ENCODE peak calls at places on chromosomes 16 and 17, in four cellular contexts. N is heart right ventricle, W is foreskin fibroblast, Y is WERI-Rb-1. X is an unnamed sample.

GRCh38 chr17:82297280-82297803 is 20.1 kb downstream of the CD7 start:
- DNase-seq in N (peak; percentile 67), W (peak; percentile 95), Y (no peak), X (peak; percentile 37)

GRCh38 chr16:72099377-72099818 is 5.8 kb downstream of the DHX38 start:
- DNase-seq in N (no peak), W (peak; percentile 33), Y (peak; percentile 54), X (no peak)

GRCh38 chr16:87834668-87835473 is 34.4 kb downstream of the SLC7A5 start:
- DNase-seq in N (peak; percentile 52), W (peak; percentile 17), Y (peak; percentile 86), X (no peak)

GRCh38 chr16:46972429-46972970 is 974 bp downstream of the DNAJA2 start:
- DNase-seq in N (no peak), W (no peak), Y (peak; percentile 31), X (no peak)

GRCh38 chr17:310111-311010 is 42.2 kb downstream of the RPH3AL start:
- DNase-seq in N (no peak), W (no peak), Y (no peak), X (no peak)

GRCh38 chr17:73783382-73783766 is 139.1 kb upstream of the SDK2 start:
- DNase-seq in N (no peak), W (no peak), Y (no peak), X (no peak)

GRCh38 chr17:39219647-39220154 is 6.0 kb downstream of the STAC2 start:
- DNase-seq in N (peak; percentile 63), W (no peak), Y (no peak), X (no peak)

GRCh38 chr16:17335826-17336492 is 134.8 kb downstream of the XYLT1 start:
- DNase-seq in N (no peak), W (no peak), Y (no peak), X (no peak)

GRCh38 chr16:4664538-4665418 is 28.6 kb upstream of the NUDT16L1 start:
- DNase-seq in N (no peak), W (no peak), Y (peak; percentile 80), X (no peak)

GRCh38 chr17:27321372-27321771 is 27.5 kb downstream of the WSB1 start:
- DNase-seq in N (no peak), W (no peak), Y (no peak), X (no peak)

GRCh38 chr17:51032850-51033249 is 87.8 kb downstream of the SPAG9 start:
- DNase-seq in N (no peak), W (no peak), Y (no peak), X (no peak)

GRCh38 chr17:15268003-15268402 is 2.9 kb upstream of the PMP22 start:
- DNase-seq in N (no peak), W (no peak), Y (no peak), X (no peak)

GRCh38 chr17:49823614-49824013 is 24.3 kb downstream of the TAC4 start:
- DNase-seq in N (no peak), W (no peak), Y (no peak), X (peak; percentile 18)

GRCh38 chr16:54033747-54034146 is 252.8 kb downstream of the IRX3 start:
- DNase-seq in N (no peak), W (no peak), Y (no peak), X (no peak)

GRCh38 chr16:51752596-51752995 is 601.5 kb upstream of the SALL1 start:
- DNase-seq in N (no peak), W (no peak), Y (no peak), X (no peak)

GRCh38 chr16:87368029-87368765 is 15.4 kb downstream of the FBXO31 start:
- DNase-seq in N (no peak), W (no peak), Y (no peak), X (no peak)

GRCh38 chr17:68576137-68576536 is 25.0 kb downstream of the FAM20A start:
- DNase-seq in N (no peak), W (no peak), Y (no peak), X (no peak)

GRCh38 chr16:82331397-82331796 is 161.4 kb upstream of the MPHOSPH6 start:
- DNase-seq in N (no peak), W (no peak), Y (no peak), X (no peak)

GRCh38 chr16:12575288-12575687 is 228.4 kb downstream of the CPPED1 start:
- DNase-seq in N (no peak), W (no peak), Y (no peak), X (no peak)

GRCh38 chr17:4914009-4914408 is 11.1 kb upstream of the CHRNE start:
- DNase-seq in N (no peak), W (no peak), Y (no peak), X (no peak)

GRCh38 chr17:60170835-60171752 is 21.3 kb downstream of the CA4 start:
- DNase-seq in N (no peak), W (peak; percentile 27), Y (no peak), X (no peak)

DNA sequence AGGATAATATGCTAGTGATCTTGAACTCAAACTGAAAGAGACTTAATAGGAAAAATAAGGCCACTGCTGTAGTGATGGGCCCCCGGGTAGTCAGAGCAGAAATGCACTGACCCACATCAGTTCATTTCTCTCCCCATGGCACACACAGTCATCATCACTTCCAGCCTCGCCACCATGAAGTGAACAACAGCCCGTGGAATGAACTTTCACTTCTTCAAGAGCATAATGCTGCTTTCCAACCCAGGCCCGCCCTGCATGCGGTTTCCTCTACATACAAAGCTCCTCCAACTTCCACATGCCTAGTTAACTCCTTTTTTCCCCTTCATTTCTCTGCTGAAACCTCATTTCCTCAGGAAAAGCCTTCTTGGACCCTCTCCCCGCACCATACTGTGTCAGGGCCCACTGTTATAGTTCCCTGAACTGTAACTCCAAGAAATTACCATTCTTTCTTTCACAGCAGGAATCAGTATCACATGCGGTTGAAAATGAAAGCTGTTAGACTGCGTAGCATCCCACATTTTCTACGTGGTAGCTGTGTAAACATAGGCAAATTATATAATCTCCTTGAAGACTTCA is 65.8 kb upstream of the SMIM36 start:
- DNase-seq in N (peak; percentile 33), W (peak; percentile 64), Y (no peak), X (peak; percentile 45)
- H3K4me3 ChIP-seq in N (peak overlapping the region; percentile 49), W (peak overlapping the region; percentile 47), Y (no peak overlapping the region), X (peak overlapping the region; percentile 2)

DNA sequence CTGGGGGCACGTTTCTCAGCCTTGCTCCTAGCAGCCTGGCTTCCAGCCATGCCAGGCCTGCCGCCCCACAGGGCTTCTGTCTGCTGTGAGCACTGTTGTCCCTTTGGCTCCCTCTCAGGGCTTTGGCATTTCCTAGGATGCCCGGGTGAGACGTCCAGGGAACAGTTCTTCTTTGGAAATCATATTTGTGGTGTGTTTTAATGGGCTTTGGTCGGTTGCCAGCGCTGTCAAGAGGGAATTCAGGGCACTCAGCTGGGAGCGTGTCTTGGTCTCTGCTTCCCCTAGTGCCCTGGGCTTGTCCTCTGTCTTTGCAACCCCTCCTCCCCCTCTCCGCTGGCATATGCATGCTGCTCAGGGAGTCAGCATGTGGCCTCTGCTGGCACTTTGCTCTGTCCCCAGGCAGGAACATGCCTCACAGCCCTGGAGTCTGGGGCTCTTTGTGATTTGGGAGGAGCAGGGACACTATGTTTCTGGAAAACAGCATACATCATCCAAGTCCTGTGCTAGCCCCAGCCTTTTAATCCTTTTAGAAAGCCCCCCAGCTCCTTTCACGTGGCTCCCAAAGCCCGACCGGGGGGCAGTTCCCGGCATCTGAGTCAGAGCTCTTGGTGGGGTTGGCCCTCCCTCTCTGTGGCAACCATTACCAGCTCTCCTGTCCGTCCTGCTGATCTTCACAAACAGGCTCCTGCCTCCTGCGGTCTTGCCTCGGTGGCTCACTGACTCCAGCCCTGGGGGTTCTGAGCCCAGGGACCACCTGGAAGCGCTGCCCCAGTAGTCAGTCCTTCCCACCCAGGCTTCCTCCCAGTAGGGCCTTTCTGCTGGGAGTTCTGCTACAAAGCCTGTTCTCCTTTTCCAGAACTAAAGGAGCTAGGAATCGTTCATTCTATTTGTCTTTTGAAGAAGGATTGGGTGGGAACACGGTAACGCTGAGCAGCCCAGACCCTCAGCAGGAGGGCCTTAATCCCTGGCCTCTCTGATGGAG is 26.7 kb downstream of the SAP30BP start:
- DNase-seq in N (peak; percentile 76), W (peak; percentile 97), Y (peak; percentile 67), X (peak; percentile 93)
- TF ChIP-seq CTCF in N (no peak), W (peak; percentile 21), Y (no peak), X (peak; percentile 47)

DNA sequence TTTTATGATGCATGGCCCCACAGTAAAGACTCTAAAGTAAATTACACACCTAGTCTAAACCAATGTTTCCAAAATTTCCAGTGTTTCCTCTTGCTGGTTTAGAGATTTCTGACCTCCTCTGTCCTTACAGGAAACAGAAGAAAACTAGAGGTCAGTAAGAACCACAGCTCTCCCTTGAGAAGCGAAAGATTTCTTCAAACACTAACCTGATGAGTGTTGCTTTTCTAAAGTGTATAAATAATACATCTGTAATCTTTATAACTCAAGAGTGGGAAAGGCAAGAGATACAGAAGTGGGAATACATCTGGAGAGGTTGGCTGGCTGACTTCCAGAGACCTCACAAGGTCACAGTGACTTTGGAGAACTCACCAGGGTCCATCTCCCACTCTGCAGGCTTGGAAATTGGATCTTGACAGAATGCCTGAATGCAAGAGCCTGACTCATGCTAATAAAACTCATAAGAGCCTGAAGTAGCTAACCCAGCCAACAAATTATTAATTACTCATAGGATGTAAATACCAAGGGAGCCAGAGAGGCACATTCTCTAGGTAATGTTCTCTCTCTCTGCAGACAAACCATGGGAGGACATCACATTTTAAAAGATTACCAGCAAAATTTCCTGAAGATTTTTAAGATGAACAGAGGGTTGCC is 8.7 kb downstream of the ADAT1 start:
- DNase-seq in N (no peak), W (peak; percentile 41), Y (no peak), X (peak; percentile 22)
- H3K4me3 ChIP-seq in N (no peak overlapping the region), W (no peak overlapping the region), Y (no peak overlapping the region), X (no peak overlapping the region)

GRCh38 chr17:3040882-3041281 is 22.5 kb downstream of the OR1D5 start:
- DNase-seq in N (no peak), W (no peak), Y (no peak), X (no peak)

GRCh38 chr17:3039748-3040147 is 23.7 kb downstream of the OR1D5 start:
- DNase-seq in N (no peak), W (no peak), Y (no peak), X (no peak)

GRCh38 chr17:3038941-3039340 is 24.5 kb downstream of the OR1D5 start:
- DNase-seq in N (no peak), W (no peak), Y (peak; percentile 31), X (no peak)

GRCh38 chr17:3046753-3047152 is 16.7 kb downstream of the OR1D5 start:
- DNase-seq in N (no peak), W (no peak), Y (no peak), X (no peak)

DNA sequence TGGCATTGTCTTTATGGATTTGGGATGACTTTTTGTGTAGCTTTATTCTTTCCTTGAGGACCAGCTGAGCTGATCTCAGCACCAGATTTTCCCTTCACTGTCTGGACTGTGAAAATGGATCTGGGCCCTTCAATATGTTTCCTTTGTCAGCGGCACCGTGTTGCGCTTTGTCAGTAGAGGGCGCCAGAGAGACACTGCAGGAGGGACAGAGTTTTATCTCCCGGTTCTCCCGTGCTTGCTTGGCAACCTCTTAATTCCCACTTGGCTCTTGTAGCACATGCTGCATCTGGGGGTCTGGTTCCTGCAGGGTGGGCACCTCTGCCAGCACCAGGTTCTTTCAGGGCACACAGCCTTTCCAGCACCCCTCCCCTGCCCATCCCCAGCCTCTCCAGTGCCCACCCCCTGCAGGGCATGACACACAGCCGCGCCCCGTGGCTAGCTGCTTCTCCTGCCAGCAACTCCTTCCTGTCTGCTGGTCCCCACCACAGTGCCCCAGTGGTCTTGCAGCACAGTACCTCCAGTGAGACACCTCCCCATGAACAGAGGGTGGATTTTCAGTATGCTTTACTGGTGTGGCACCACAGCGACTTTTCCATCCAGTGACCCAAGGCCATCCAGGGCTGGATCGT is 19.6 kb downstream of the OR1D5 start:
- DNase-seq in N (no peak), W (no peak), Y (peak; percentile 41), X (no peak)
- TF ChIP-seq CTCF in N (peak; percentile 29), W (peak; percentile 4), Y (peak; percentile 46), X (no peak)